ENCODE peak calls at places on chromosomes 12 and 14, in four cellular contexts. K is K562, C is fibroblast of lung, P is AG04450. B is an unnamed sample.

GRCh38 chr12:23540572-23540971 is 408.9 kb downstream of the SOX5 start:
- DNase-seq in P (no peak), C (no peak), K (no peak), B (no peak)

GRCh38 chr12:108468149-108468968 is 46.7 kb upstream of the FICD start:
- DNase-seq in C (peak; percentile 15), K (peak; percentile 61), P (no peak), B (no peak)

GRCh38 chr14:89748004-89748403 is 206.5 kb downstream of the EFCAB11 start:
- DNase-seq in K (no peak), C (peak; percentile 72), P (peak; percentile 30), B (no peak)

GRCh38 chr12:40058721-40059190 is 47.1 kb downstream of the SLC2A13 start:
- DNase-seq in K (no peak), C (peak; percentile 7), P (no peak), B (no peak)

GRCh38 chr12:96985515-96986362 is 78.7 kb downstream of the NEDD1 start:
- DNase-seq in K (peak; percentile 37), P (no peak), C (no peak), B (peak; percentile 18)

GRCh38 chr14:56812364-56813103 is 2.3 kb upstream of the OTX2 start:
- DNase-seq in K (no peak), P (no peak), C (no peak), B (no peak)

GRCh38 chr14:31902915-31903646 is 174.0 kb upstream of the ARHGAP5 start:
- DNase-seq in P (no peak), K (no peak), C (no peak), B (no peak)

GRCh38 chr14:36585100-36585499 is 2.7 kb upstream of the NKX2-8 start:
- DNase-seq in P (no peak), K (no peak), C (no peak), B (no peak)

GRCh38 chr14:24224618-24225071 is 7.5 kb downstream of the NEDD8 start:
- DNase-seq in P (peak; percentile 47), K (no peak), C (peak; percentile 95), B (no peak)

GRCh38 chr14:80211143-80212024 is at the start of gene DIO2:
- DNase-seq in P (no peak), C (peak; percentile 79), K (no peak), B (no peak)

GRCh38 chr14:92687681-92688433 is 60.6 kb downstream of the LGMN start:
- DNase-seq in C (peak; percentile 52), P (no peak), K (no peak), B (no peak)

GRCh38 chr14:24310666-24311604 is at the start of gene LTB4R:
- DNase-seq in C (peak; percentile 82), K (no peak), P (no peak), B (no peak)

GRCh38 chr14:102498005-102498677 is 11.4 kb downstream of the ANKRD9 start:
- DNase-seq in C (no peak), P (no peak), K (peak; percentile 26), B (no peak)

GRCh38 chr14:23052182-23052623 is 5.1 kb downstream of the CDH24 start:
- DNase-seq in C (no peak), P (no peak), K (peak; percentile 58), B (no peak)

GRCh38 chr12:53065470-53065869 is 13.7 kb downstream of the SPRYD3 start:
- DNase-seq in P (no peak), C (no peak), K (no peak), B (peak; percentile 28)

GRCh38 chr14:23370221-23370620 is 2.4 kb upstream of the IL25 start:
- DNase-seq in C (no peak), K (peak; percentile 7), P (no peak), B (no peak)

GRCh38 chr14:99793213-99794155 is at the start of gene EML1:
- DNase-seq in C (peak; percentile 76), K (peak; percentile 73), P (peak; percentile 21), B (peak; percentile 85)

GRCh38 chr12:120514002-120514401 is 15.0 kb downstream of the COQ5 start:
- DNase-seq in P (no peak), C (no peak), K (no peak), B (no peak)

GRCh38 chr14:82394916-82395315 is 861.3 kb upstream of the SEL1L start:
- DNase-seq in P (no peak), K (no peak), C (no peak), B (no peak)

GRCh38 chr12:26331960-26332359 is 136.6 kb downstream of the SSPN start:
- DNase-seq in K (no peak), P (no peak), C (no peak), B (no peak)

GRCh38 chr14:95498622-95499353 is 17.7 kb downstream of the SYNE3 start:
- DNase-seq in P (no peak), C (no peak), K (no peak), B (no peak)

GRCh38 chr12:93427779-93428564 is 13.8 kb downstream of the UBE2N start:
- DNase-seq in P (peak; percentile 30), C (peak; percentile 62), K (peak; percentile 64), B (no peak)

GRCh38 chr12:32946504-32947131 is 50.0 kb upstream of the PKP2 start:
- DNase-seq in P (no peak), K (peak; percentile 36), C (no peak), B (no peak)

GRCh38 chr14:101594511-101595148 is 33.3 kb downstream of the DIO3 start:
- DNase-seq in C (no peak), P (no peak), K (no peak), B (no peak)

GRCh38 chr14:103721334-103722120 is 5.9 kb downstream of the ZFYVE21 start:
- DNase-seq in P (no peak), K (no peak), C (peak; percentile 91), B (no peak)

GRCh38 chr14:78752789-78753188 is 582.6 kb downstream of the NRXN3 start:
- DNase-seq in P (no peak), C (peak; percentile 43), K (no peak), B (no peak)

GRCh38 chr12:132638541-132639408 is 20.2 kb downstream of the P2RX2 start:
- DNase-seq in P (peak; percentile 30), C (peak; percentile 29), K (peak; percentile 38), B (peak; percentile 35)

DNA sequence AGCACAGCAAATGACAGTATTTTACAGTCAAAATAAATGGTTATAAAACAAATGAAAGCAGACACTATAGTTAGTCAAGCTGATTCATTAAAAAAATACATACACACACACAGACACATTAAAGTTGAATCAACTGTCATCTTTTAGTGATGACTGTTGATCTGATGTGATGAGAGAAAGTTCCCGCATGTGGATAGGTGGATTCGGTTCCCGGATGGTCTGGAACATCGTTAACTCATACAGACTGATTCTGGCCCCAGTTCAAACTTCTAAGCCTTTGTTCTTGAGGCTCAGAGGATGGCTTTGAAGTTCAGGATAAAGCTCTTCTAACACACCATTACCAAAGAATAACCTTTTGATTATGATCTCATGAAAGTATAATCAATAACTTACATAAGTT is 27.5 kb downstream of the WIF1 start:
- DNase-seq in P (no peak), C (no peak), K (no peak), B (no peak)
- H3K27me3 ChIP-seq in P (peaks cover 7% of the 10 kb centered on the region), C (no peaks in the 10 kb centered on the region), K (no peaks in the 10 kb centered on the region), B (peaks cover 9% of the 10 kb centered on the region)

GRCh38 chr12:48018618-48018995 is 14.3 kb upstream of the COL2A1 start:
- DNase-seq in C (no peak), K (no peak), P (no peak), B (no peak)

GRCh38 chr12:48021485-48022179 is 17.4 kb upstream of the COL2A1 start:
- DNase-seq in C (no peak), P (no peak), K (no peak), B (no peak)

GRCh38 chr12:48017496-48017895 is 13.2 kb upstream of the COL2A1 start:
- DNase-seq in P (no peak), C (no peak), K (no peak), B (no peak)

GRCh38 chr12:48017921-48018617 is 13.8 kb upstream of the COL2A1 start:
- DNase-seq in K (no peak), C (no peak), P (no peak), B (no peak)

GRCh38 chr12:48019639-48020265 is 15.5 kb upstream of the COL2A1 start:
- DNase-seq in P (no peak), C (no peak), K (no peak), B (no peak)
- H3K27me3 ChIP-seq in P (peaks cover 48% of the 10 kb centered on the region), C (peaks cover 17% of the 10 kb centered on the region), K (peaks cover 48% of the 10 kb centered on the region), B (no peaks in the 10 kb centered on the region)

DNA sequence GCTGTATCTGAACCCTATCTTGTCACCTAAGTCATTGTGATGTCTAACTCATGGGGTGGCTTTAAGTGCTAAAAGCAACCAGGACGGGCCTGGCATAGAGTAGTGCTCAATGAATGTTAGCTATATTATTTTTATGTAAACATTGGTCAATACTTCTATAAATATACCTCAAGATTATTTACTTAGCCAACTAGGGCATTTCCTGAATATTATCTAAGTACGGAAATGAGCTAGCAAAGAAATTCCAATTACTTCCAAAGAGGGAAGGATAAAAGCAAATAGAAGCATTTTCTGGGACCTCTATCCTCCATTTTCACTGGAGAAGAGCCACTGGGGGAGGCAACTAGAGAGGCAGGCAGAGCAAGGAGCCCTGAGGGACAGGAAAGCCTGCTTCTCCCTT is 20.6 kb downstream of the CCDC92 start:
- DNase-seq in K (no peak), C (no peak), P (no peak), B (no peak)
- H3K27me3 ChIP-seq in K (no peaks in the 10 kb centered on the region), C (no peaks in the 10 kb centered on the region), P (no peaks in the 10 kb centered on the region), B (no peaks in the 10 kb centered on the region)

GRCh38 chr12:5568325-5568981 is 136.5 kb downstream of the NTF3 start:
- DNase-seq in C (peak; percentile 14), K (no peak), P (no peak), B (no peak)
- H3K27me3 ChIP-seq in C (no peaks in the 10 kb centered on the region), K (no peaks in the 10 kb centered on the region), P (peaks cover 13% of the 10 kb centered on the region), B (no peaks in the 10 kb centered on the region)

GRCh38 chr12:113058553-113058952 is 2.0 kb downstream of the DTX1 start:
- DNase-seq in C (no peak), P (no peak), K (no peak), B (no peak)

GRCh38 chr12:113061061-113061694 is 4.6 kb downstream of the DTX1 start:
- DNase-seq in P (no peak), K (no peak), C (no peak), B (no peak)

GRCh38 chr12:113060336-113060960 is 3.9 kb downstream of the DTX1 start:
- DNase-seq in C (no peak), P (no peak), K (no peak), B (no peak)

GRCh38 chr12:113057565-113058485 is 1.3 kb downstream of the DTX1 start:
- DNase-seq in K (no peak), C (no peak), P (no peak), B (no peak)

DNA sequence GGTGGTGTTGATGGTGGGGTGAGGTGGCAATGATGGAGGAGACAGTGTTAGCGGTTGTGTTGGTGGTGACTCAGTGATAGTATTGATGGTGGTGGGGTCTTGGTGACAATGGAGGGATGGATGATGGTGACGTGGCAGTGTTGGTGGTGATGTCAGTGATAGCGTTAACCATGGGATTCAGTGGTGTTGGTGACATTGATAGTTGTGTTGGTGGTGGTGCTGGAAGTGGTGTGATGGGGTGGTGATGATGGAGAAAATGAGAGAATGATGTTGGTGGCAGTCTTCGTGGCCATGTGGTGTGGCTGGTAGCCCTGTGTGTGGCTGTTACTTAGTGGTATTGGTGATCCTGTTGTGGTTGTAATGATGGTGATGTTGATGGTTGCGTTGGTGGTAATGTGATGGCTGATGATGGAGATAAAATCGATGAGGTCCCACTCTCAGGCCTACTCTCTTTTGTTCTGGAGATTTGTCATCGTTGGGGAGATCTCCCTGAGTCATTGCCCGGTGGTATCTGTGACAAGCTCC is 2.6 kb downstream of the DTX1 start:
- DNase-seq in P (no peak), C (no peak), K (no peak), B (no peak)
- H3K27me3 ChIP-seq in P (peaks cover 45% of the 10 kb centered on the region), C (peaks cover 9% of the 10 kb centered on the region), K (peaks cover 8% of the 10 kb centered on the region), B (no peaks in the 10 kb centered on the region)

B was measured in uterus.